ENCODE peak calls at places on chromosomes 7 and 10, in ten cellular contexts. H, O, K, J, Z, N, C, W, G and A are unnamed samples. For H3K4me1, the result is how much of the 10 kb centered on the place peaks cover.

GRCh38 chr7:127885843-127886242 is 145.4 kb downstream of the LRRC4 start:
- DNase-seq in H (no peak), O (no peak), K (peak), J (no peak), Z (no peak), N (peak), C (no peak), W (no peak), G (no peak), A (no peak)

GRCh38 chr7:134089446-134089845 is 37.7 kb upstream of the LRGUK start:
- DNase-seq in H (no peak), O (no peak), K (no peak), J (no peak), Z (no peak), N (no peak), C (no peak), W (no peak), G (no peak), A (no peak)

GRCh38 chr10:60810437-60811182 is 32.3 kb downstream of the CDK1 start:
- DNase-seq in H (no peak), O (no peak), K (peak), J (no peak), Z (no peak), N (peak), C (peak), W (no peak), G (no peak), A (no peak)

GRCh38 chr7:151379193-151379520 is 30.7 kb downstream of the WDR86 start:
- DNase-seq in H (no peak), O (no peak), K (no peak), J (no peak), Z (no peak), N (no peak), C (no peak), W (no peak), G (no peak), A (no peak)

GRCh38 chr7:105496501-105496900 is 25.6 kb downstream of the PUS7 start:
- DNase-seq in H (no peak), O (no peak), K (peak), J (no peak), Z (no peak), N (peak), C (no peak), W (no peak), G (no peak), A (no peak)

GRCh38 chr10:131723601-131724530 is 176.9 kb upstream of the PPP2R2D start:
- DNase-seq in H (no peak), O (no peak), K (no peak), J (no peak), Z (no peak), N (no peak), C (no peak), W (peak), G (no peak), A (no peak)

GRCh38 chr10:91758303-91759146 is 39.7 kb upstream of the TNKS2 start:
- DNase-seq in H (no peak), O (peak), K (peak), J (peak), Z (no peak), N (peak), C (no peak), W (no peak), G (no peak), A (no peak)

GRCh38 chr10:23157691-23158369 is 34.3 kb upstream of the PTF1A start:
- DNase-seq in H (no peak), O (peak), K (peak), J (no peak), Z (no peak), N (peak), C (no peak), W (no peak), G (no peak), A (no peak)

GRCh38 chr7:51045319-51046102 is 262.8 kb upstream of the GRB10 start:
- DNase-seq in H (no peak), O (peak), K (peak), J (peak), Z (no peak), N (peak), C (no peak), W (no peak), G (no peak), A (no peak)

GRCh38 chr10:123402021-123402420 is 247.8 kb downstream of the BUB3 start:
- DNase-seq in H (no peak), O (no peak), K (no peak), J (no peak), Z (no peak), N (no peak), C (no peak), W (no peak), G (no peak), A (no peak)

GRCh38 chr10:70478191-70479160 is at the start of gene PALD1:
- DNase-seq in H (peak), O (peak), K (peak), J (no peak), Z (peak), N (no peak), C (peak), W (peak), G (peak), A (peak)

GRCh38 chr7:66321283-66321682 is 116.1 kb downstream of the TPST1 start:
- DNase-seq in H (no peak), O (no peak), K (no peak), J (no peak), Z (no peak), N (peak), C (peak), W (no peak), G (no peak), A (no peak)

GRCh38 chr7:150388306-150388705 is 9.2 kb downstream of the ZNF775 start:
- DNase-seq in H (no peak), O (no peak), K (no peak), J (no peak), Z (no peak), N (no peak), C (no peak), W (no peak), G (no peak), A (no peak)

GRCh38 chr7:18458830-18459229 is 36.7 kb upstream of the HDAC9 start:
- DNase-seq in H (peak), O (no peak), K (no peak), J (no peak), Z (no peak), N (peak), C (no peak), W (no peak), G (no peak), A (no peak)

GRCh38 chr7:134686782-134687181 is 40.1 kb downstream of the BPGM start:
- DNase-seq in H (no peak), O (no peak), K (peak), J (no peak), Z (no peak), N (no peak), C (no peak), W (no peak), G (no peak), A (no peak)

GRCh38 chr10:78807504-78808202 is 261.1 kb upstream of the ZMIZ1 start:
- DNase-seq in H (no peak), O (no peak), K (no peak), J (no peak), Z (no peak), N (no peak), C (no peak), W (no peak), G (no peak), A (no peak)

GRCh38 chr7:120729300-120729699 is 128.6 kb downstream of the TSPAN12 start:
- DNase-seq in H (no peak), O (no peak), K (peak), J (no peak), Z (no peak), N (no peak), C (no peak), W (no peak), G (no peak), A (no peak)

GRCh38 chr7:17123020-17123419 is 175.4 kb upstream of the AHR start:
- DNase-seq in H (no peak), O (no peak), K (peak), J (no peak), Z (no peak), N (no peak), C (no peak), W (no peak), G (no peak), A (no peak)

GRCh38 chr7:41448104-41448503 is 254.8 kb downstream of the INHBA start:
- DNase-seq in H (no peak), O (no peak), K (peak), J (no peak), Z (no peak), N (no peak), C (no peak), W (no peak), G (no peak), A (no peak)

GRCh38 chr10:60466267-60467201 is 76.9 kb upstream of the ANK3 start:
- DNase-seq in H (no peak), O (no peak), K (peak), J (peak), Z (no peak), N (no peak), C (no peak), W (no peak), G (no peak), A (no peak)

GRCh38 chr10:61140765-61141392 is 196.9 kb upstream of the RHOBTB1 start:
- DNase-seq in H (no peak), O (peak), K (peak), J (peak), Z (peak), N (peak), C (peak), W (peak), G (peak), A (no peak)

GRCh38 chr10:77428776-77429395 is 208.7 kb downstream of the KCNMA1 start:
- DNase-seq in H (peak), O (peak), K (peak), J (no peak), Z (peak), N (peak), C (no peak), W (no peak), G (peak), A (peak)

GRCh38 chr10:80046629-80047441 is 31.6 kb upstream of the TMEM254 start:
- DNase-seq in H (peak), O (peak), K (peak), J (peak), Z (peak), N (peak), C (peak), W (peak), G (peak), A (peak)

GRCh38 chr7:137882806-137883205 is 36.0 kb upstream of the DGKI start:
- DNase-seq in H (no peak), O (no peak), K (no peak), J (no peak), Z (no peak), N (no peak), C (no peak), W (no peak), G (no peak), A (no peak)

GRCh38 chr7:103314849-103315248 is 17.6 kb downstream of the PMPCB start:
- DNase-seq in H (no peak), O (no peak), K (no peak), J (no peak), Z (no peak), N (no peak), C (no peak), W (no peak), G (no peak), A (no peak)

GRCh38 chr7:26159243-26159642 is 7.2 kb downstream of the NFE2L3 start:
- DNase-seq in H (no peak), O (no peak), K (no peak), J (no peak), Z (no peak), N (no peak), C (no peak), W (no peak), G (no peak), A (no peak)

GRCh38 chr7:86784765-86785164 is 141.1 kb downstream of the GRM3 start:
- DNase-seq in H (no peak), O (no peak), K (no peak), J (no peak), Z (no peak), N (no peak), C (no peak), W (no peak), G (no peak), A (no peak)

GRCh38 chr7:50727072-50727471 is 55.6 kb downstream of the GRB10 start:
- DNase-seq in H (no peak), O (no peak), K (no peak), J (no peak), Z (no peak), N (no peak), C (no peak), W (no peak), G (no peak), A (no peak)

GRCh38 chr7:108261560-108262255 is 131.5 kb upstream of the LAMB4 start:
- DNase-seq in H (no peak), O (no peak), K (no peak), J (no peak), Z (no peak), N (no peak), C (no peak), W (no peak), G (no peak), A (no peak)

GRCh38 chr10:99325261-99325660 is 3.9 kb upstream of the CNNM1 start:
- DNase-seq in H (no peak), O (no peak), K (no peak), J (no peak), Z (no peak), N (no peak), C (no peak), W (no peak), G (no peak), A (no peak)

GRCh38 chr7:17298840-17299476 is 506 bp downstream of the AHR start:
- DNase-seq in H (peak), O (no peak), K (no peak), J (no peak), Z (peak), N (peak), C (peak), W (peak), G (peak), A (peak)

GRCh38 chr7:35556532-35557471 is 138.1 kb downstream of the HERPUD2 start:
- DNase-seq in H (no peak), O (no peak), K (no peak), J (no peak), Z (no peak), N (no peak), C (no peak), W (peak), G (no peak), A (no peak)

GRCh38 chr10:31098091-31098490 is 66.4 kb upstream of the ZNF438 start:
- DNase-seq in H (no peak), O (no peak), K (peak), J (no peak), Z (no peak), N (no peak), C (no peak), W (no peak), G (no peak), A (no peak)

GRCh38 chr7:2709553-2710165 is 21.7 kb downstream of the AMZ1 start:
- DNase-seq in H (peak), O (peak), K (peak), J (peak), Z (peak), N (peak), C (peak), W (peak), G (peak), A (peak)

GRCh38 chr7:152383341-152384234 is 52.2 kb downstream of the KMT2C start:
- DNase-seq in H (no peak), O (no peak), K (peak), J (no peak), Z (no peak), N (peak), C (no peak), W (no peak), G (no peak), A (no peak)

GRCh38 chr10:88361995-88362540 is 221.1 kb downstream of the RNLS start:
- DNase-seq in H (no peak), O (no peak), K (no peak), J (no peak), Z (no peak), N (no peak), C (no peak), W (no peak), G (no peak), A (no peak)

DNA sequence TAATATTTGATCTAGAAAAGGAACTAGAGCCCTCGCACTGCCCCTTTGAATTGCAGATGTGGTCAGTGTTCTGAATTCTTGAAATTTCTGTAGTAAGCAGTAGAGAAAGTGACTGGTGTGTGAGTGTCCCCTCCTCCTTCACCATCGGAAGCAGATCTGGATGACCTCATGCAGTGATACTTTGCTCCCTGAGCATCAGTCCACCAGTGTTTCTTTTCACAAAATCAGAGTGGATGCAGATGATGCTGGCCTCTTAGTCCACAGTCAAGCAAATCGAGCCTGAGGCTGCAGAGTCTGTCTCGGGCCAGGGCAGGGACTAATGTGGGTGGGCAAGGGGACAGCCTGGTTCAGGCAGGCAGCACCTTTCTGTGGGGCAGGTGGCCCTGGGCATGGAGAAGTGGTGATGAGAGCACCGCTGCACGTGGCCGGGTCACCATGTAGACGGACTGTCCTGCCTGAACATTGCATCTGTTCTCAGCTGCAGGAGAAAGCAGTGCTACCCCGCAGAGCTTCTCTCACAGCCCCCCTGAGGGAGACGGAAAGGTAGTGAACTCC is 5.4 kb downstream of the INSIG1 start:
- DNase-seq in H (no peak), O (no peak), K (no peak), J (no peak), Z (no peak), N (no peak), C (no peak), W (no peak), G (no peak), A (no peak)
- TF ChIP-seq CTCF in H (no peak), O (no peak), K (no peak), J (no peak), Z (no peak), N (no peak), C (no peak), W (no peak), G (no peak), A (no peak)

GRCh38 chr7:6398943-6399342 is 48.8 kb downstream of the DAGLB start:
- DNase-seq in H (no peak), O (no peak), K (no peak), J (no peak), Z (no peak), N (peak), C (peak), W (no peak), G (no peak), A (peak)

GRCh38 chr7:6392712-6393666 is 54.8 kb downstream of the DAGLB start:
- DNase-seq in H (peak), O (peak), K (peak), J (no peak), Z (peak), N (peak), C (peak), W (no peak), G (peak), A (peak)

GRCh38 chr7:6394114-6394513 is 53.6 kb downstream of the DAGLB start:
- DNase-seq in H (no peak), O (no peak), K (no peak), J (no peak), Z (no peak), N (no peak), C (no peak), W (no peak), G (no peak), A (no peak)

GRCh38 chr7:6393667-6394056 is 54.1 kb downstream of the DAGLB start:
- DNase-seq in H (no peak), O (no peak), K (no peak), J (no peak), Z (no peak), N (no peak), C (no peak), W (no peak), G (no peak), A (no peak)

DNA sequence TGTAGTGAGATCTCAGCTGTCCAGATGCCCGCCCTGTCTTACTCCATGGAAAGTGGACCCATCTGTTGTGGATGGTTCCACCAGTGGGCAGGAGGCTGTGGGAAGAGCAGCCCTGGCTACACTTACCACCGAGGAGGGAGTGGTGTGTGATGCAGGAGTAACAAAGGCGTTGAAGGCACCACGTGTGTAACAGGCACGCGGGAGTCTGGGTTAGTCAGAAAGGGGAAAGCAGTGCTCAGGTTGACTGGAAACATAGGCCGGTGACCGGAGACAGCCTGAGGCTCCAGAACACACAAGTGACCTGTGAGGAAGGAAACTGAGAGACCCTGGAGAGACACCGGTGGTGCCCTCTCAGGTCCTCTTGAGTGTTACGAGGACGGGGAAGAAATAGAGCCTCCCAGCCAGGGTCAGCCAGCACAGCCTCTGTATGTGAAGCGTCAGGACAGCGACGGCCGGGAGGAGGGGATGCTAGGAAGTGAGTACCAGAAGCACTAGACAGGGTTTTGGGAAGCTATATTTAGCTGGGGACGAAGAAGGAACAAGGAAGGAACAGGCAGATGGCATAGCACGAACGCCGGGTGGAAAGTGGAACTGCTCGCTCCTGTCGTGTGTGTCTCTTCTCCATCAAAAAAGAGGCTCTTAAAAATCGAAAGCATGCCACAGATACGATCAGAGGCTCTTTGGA is 51.7 kb downstream of the DAGLB start:
- DNase-seq in H (no peak), O (no peak), K (no peak), J (no peak), Z (no peak), N (no peak), C (no peak), W (no peak), G (no peak), A (peak)
- H3K4me1 ChIP-seq in H (half or more), O (under half), K (under half), J (under half), Z (under half), N (under half), C (under half), W (under half), G (under half), A (half or more)

GRCh38 chr10:1635340-1635739 is 102.0 kb downstream of the ADARB2 start:
- DNase-seq in H (no peak), O (no peak), K (no peak), J (no peak), Z (no peak), N (no peak), C (no peak), W (no peak), G (no peak), A (no peak)
- TF ChIP-seq CTCF in H (no peak), O (no peak), K (no peak), J (no peak), Z (no peak), N (no peak), C (no peak), W (no peak), G (no peak), A (no peak)

GRCh38 chr10:72328045-72328828 is 26.5 kb downstream of the DNAJB12 start:
- DNase-seq in H (peak), O (no peak), K (peak), J (peak), Z (peak), N (no peak), C (peak), W (peak), G (peak), A (no peak)

GRCh38 chr10:72331575-72332422 is 22.9 kb downstream of the DNAJB12 start:
- DNase-seq in H (peak), O (peak), K (peak), J (no peak), Z (no peak), N (peak), C (peak), W (peak), G (peak), A (peak)

GRCh38 chr10:72329290-72330058 is 25.2 kb downstream of the DNAJB12 start:
- DNase-seq in H (no peak), O (no peak), K (no peak), J (no peak), Z (no peak), N (no peak), C (no peak), W (no peak), G (no peak), A (peak)

GRCh38 chr10:72328829-72329204 is 25.9 kb downstream of the DNAJB12 start:
- DNase-seq in H (no peak), O (no peak), K (no peak), J (no peak), Z (no peak), N (no peak), C (no peak), W (no peak), G (no peak), A (no peak)

GRCh38 chr10:72330059-72330426 is 24.7 kb downstream of the DNAJB12 start:
- DNase-seq in H (no peak), O (no peak), K (no peak), J (no peak), Z (no peak), N (no peak), C (no peak), W (no peak), G (no peak), A (no peak)
- H3K4me1 ChIP-seq in H (half or more), O (half or more), K (under half), J (half or more), Z (half or more), N (half or more), C (under half), W (half or more), G (under half), A (half or more)

DNA sequence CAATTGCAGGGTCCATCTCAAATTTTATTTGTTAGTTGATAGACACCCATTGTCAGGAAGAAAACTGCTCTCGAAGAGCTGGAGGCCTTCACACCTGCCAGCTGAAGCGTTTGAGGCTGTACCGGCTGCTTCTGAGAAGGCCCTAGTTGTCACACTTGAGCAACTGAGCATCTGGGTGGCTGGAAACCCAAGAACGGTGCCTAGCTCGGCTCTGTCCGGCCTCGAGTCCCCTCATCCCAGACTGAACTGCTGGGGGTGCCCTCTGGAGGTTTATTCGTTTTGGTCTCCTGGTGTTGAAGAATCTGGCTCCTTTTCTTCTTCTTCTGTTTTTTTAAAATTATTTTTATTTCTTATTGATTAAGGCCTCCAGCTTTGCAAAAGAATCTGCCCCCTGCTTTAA is 59.3 kb upstream of the EXOC6 start:
- DNase-seq in H (no peak), O (no peak), K (no peak), J (no peak), Z (no peak), N (no peak), C (no peak), W (no peak), G (no peak), A (no peak)
- TF ChIP-seq CTCF in H (no peak), O (no peak), K (no peak), J (no peak), Z (no peak), N (no peak), C (no peak), W (no peak), G (no peak), A (no peak)